ENCODE peak calls at places on chromosomes 2 and 18, in eight cellular contexts. L is fibroblast of the aortic adventitia; W is PC-9; T is cardiac muscle cell; P is activated T-cell treated with anti-CD3 and anti-CD28 coated beads for 1 hour; R is astrocyte of the spinal cord; H is activated CD8-positive, alpha-beta memory T cell treated with anti-CD3 and anti-CD28 coated beads, Interleukin-2, amount 50 U/mL, for 4 hours; D is ACHN. Y is an unnamed sample.

GRCh38 chr2:47078541-47079482 is 76.3 kb downstream of the STPG4 start:
- DNase-seq in P (no peak), T (no peak), W (peak; percentile 79), R (no peak), D (no peak), L (no peak), H (no peak), Y (no peak)

GRCh38 chr18:46411862-46412690 is 244.9 kb downstream of the LOXHD1 start:
- DNase-seq in T (peak; percentile 34), W (no peak), P (no peak), R (peak; percentile 44), L (no peak), D (peak; percentile 36), H (no peak), Y (no peak)

GRCh38 chr18:79321625-79322024 is 74.1 kb upstream of the NFATC1 start:
- DNase-seq in L (peak; percentile 4), P (no peak), D (no peak), R (no peak), H (no peak), W (no peak), T (no peak), Y (no peak)

GRCh38 chr2:220270506-220271070 is 643.2 kb downstream of the SLC4A3 start:
- DNase-seq in L (no peak), H (no peak), T (no peak), P (no peak), W (no peak), R (no peak), D (peak; percentile 22), Y (no peak)

GRCh38 chr2:118319271-118319684 is 231.0 kb downstream of the INSIG2 start:
- DNase-seq in D (no peak), H (no peak), L (no peak), R (no peak), P (no peak), T (no peak), W (no peak), Y (no peak)

GRCh38 chr2:189683348-189683747 is 8.9 kb downstream of the ANKAR start:
- DNase-seq in L (no peak), T (no peak), H (no peak), P (no peak), W (no peak), D (no peak), R (no peak), Y (no peak)

GRCh38 chr2:43426305-43427031 is 169.4 kb downstream of the THADA start:
- DNase-seq in P (peak; percentile 17), W (peak; percentile 100), H (peak; percentile 54), D (peak; percentile 74), L (peak; percentile 99), R (peak; percentile 97), T (peak; percentile 97), Y (peak; percentile 25)

GRCh38 chr18:57561728-57562423 is 24.6 kb downstream of the FECH start:
- DNase-seq in D (peak; percentile 43), W (no peak), P (no peak), T (peak; percentile 64), R (peak; percentile 55), H (no peak), L (peak; percentile 68), Y (no peak)

GRCh38 chr2:193793914-193794313 is 1599.2 kb upstream of the TMEFF2 start:
- DNase-seq in W (no peak), T (peak; percentile 5), D (peak; percentile 30), L (peak; percentile 6), R (peak; percentile 44), P (no peak), H (no peak), Y (no peak)